ENCODE peak calls at places on chromosomes 7 and 10, in four cellular contexts. Y, T, J and N are unnamed samples.

GRCh38 chr10:13787015-13787421 is 200.3 kb downstream of the PRPF18 start:
- DNase-seq in Y (peak), J (no peak), T (no peak), N (peak)

GRCh38 chr7:37083311-37084096 is 359.2 kb upstream of the AOAH start:
- DNase-seq in T (no peak), Y (no peak), J (no peak), N (no peak)

GRCh38 chr7:31883761-31884164 is 186.4 kb downstream of the PDE1C start:
- DNase-seq in J (no peak), Y (no peak), T (peak), N (no peak)

GRCh38 chr7:156015237-156016020 is 203.2 kb upstream of the SHH start:
- DNase-seq in Y (no peak), T (no peak), J (no peak), N (no peak)

GRCh38 chr10:78960316-78960800 is 108.4 kb upstream of the ZMIZ1 start:
- DNase-seq in J (peak), T (no peak), Y (no peak), N (no peak)

GRCh38 chr7:46633200-46633599 is 712.1 kb upstream of the IGFBP3 start:
- DNase-seq in Y (no peak), J (no peak), T (no peak), N (no peak)

GRCh38 chr7:133695976-133696531 is 431.1 kb upstream of the LRGUK start:
- DNase-seq in T (no peak), Y (no peak), J (no peak), N (no peak)

GRCh38 chr7:11237742-11238141 is 264.1 kb downstream of the PHF14 start:
- DNase-seq in T (no peak), Y (no peak), J (no peak), N (no peak)

GRCh38 chr7:28836661-28837060 is 121.5 kb downstream of the TRIL start:
- DNase-seq in Y (no peak), J (no peak), T (no peak), N (no peak)

GRCh38 chr10:92125169-92125543 is 165.7 kb downstream of the CPEB3 start:
- DNase-seq in J (no peak), Y (no peak), T (no peak), N (no peak)

GRCh38 chr10:23413629-23414089 is 25.2 kb upstream of the OTUD1 start:
- DNase-seq in T (no peak), Y (no peak), J (no peak), N (no peak)

GRCh38 chr10:70379581-70380176 is 2.7 kb downstream of the LRRC20 start:
- DNase-seq in Y (no peak), T (no peak), J (no peak), N (no peak)

GRCh38 chr10:112244197-112244596 is 39.0 kb upstream of the TECTB start:
- DNase-seq in J (no peak), Y (no peak), T (no peak), N (no peak)

GRCh38 chr10:31321396-31321941 is 2.5 kb downstream of the ZEB1 start:
- DNase-seq in T (peak), J (no peak), Y (peak), N (no peak)

GRCh38 chr7:142104550-142105527 is 6.7 kb upstream of the MGAM2 start:
- DNase-seq in Y (no peak), J (peak), T (no peak), N (no peak)

GRCh38 chr10:128943111-128943510 is 523.9 kb upstream of the MGMT start:
- DNase-seq in T (no peak), Y (no peak), J (no peak), N (no peak)

GRCh38 chr7:53794816-53795215 is 747.4 kb upstream of the VSTM2A start:
- DNase-seq in J (no peak), T (no peak), Y (no peak), N (no peak)

GRCh38 chr7:128954830-128955797 is 17.4 kb downstream of the IRF5 start:
- DNase-seq in Y (no peak), T (no peak), J (no peak), N (no peak)

GRCh38 chr7:2022021-2022409 is 210.7 kb downstream of the MAD1L1 start:
- DNase-seq in T (no peak), Y (no peak), J (no peak), N (no peak)